ENCODE peak calls at places on chromosomes 7 and 10, in four cellular contexts. Q is dorsolateral prefrontal cortex, O is OCI-LY7, C is brain microvascular endothelial cell. B is an unnamed sample.
A peak's percentile ranks its signal among the peaks of the same experiment; 100 is the strongest.

GRCh38 chr10:75959209-75959608 is 527.8 kb downstream of the LRMDA start:
- DNase-seq in Q (no peak), O (no peak), C (peak; percentile 84), B (no peak)

GRCh38 chr10:30364391-30365268 is 15.6 kb upstream of the MTPAP start:
- DNase-seq in Q (no peak), O (no peak), C (no peak), B (no peak)

GRCh38 chr10:23096814-23097549 is 1.6 kb downstream of the MSRB2 start:
- DNase-seq in Q (no peak), O (no peak), C (no peak), B (no peak)

GRCh38 chr7:16914771-16915170 is 33.0 kb upstream of the AGR3 start:
- DNase-seq in Q (no peak), O (no peak), C (peak; percentile 20), B (no peak)

GRCh38 chr10:101295266-101295665 is 58.7 kb upstream of the BTRC start:
- DNase-seq in Q (no peak), O (no peak), C (no peak), B (no peak)

GRCh38 chr10:119103687-119104652 is at the start of gene DENND10:
- DNase-seq in Q (peak; percentile 77), O (peak; percentile 83), C (peak; percentile 64), B (peak; percentile 67)

GRCh38 chr10:5076615-5077014 is 17.6 kb upstream of the AKR1C3 start:
- DNase-seq in Q (no peak), O (no peak), C (no peak), B (no peak)

GRCh38 chr7:140196361-140197217 is 19.8 kb upstream of the KDM7A start:
- DNase-seq in Q (no peak), O (no peak), C (peak; percentile 53), B (no peak)

GRCh38 chr7:140734729-140735128 is 38.2 kb downstream of the NDUFB2 start:
- DNase-seq in Q (no peak), O (no peak), C (no peak), B (no peak)

GRCh38 chr10:44245601-44245938 is 139.3 kb downstream of the CXCL12 start:
- DNase-seq in Q (no peak), O (no peak), C (peak; percentile 23), B (no peak)

GRCh38 chr7:24755541-24756416 is 1.5 kb downstream of the GSDME start:
- DNase-seq in Q (no peak), O (no peak), C (peak; percentile 26), B (no peak)

GRCh38 chr10:81450651-81451050 is 424.3 kb upstream of the NRG3 start:
- DNase-seq in Q (no peak), O (no peak), C (no peak), B (no peak)

GRCh38 chr10:62451606-62451965 is 77.4 kb downstream of the ZNF365 start:
- DNase-seq in Q (no peak), O (no peak), C (no peak), B (no peak)

GRCh38 chr10:110919971-110920881 is 822 bp downstream of the SHOC2 start:
- DNase-seq in Q (no peak), O (peak; percentile 97), C (peak; percentile 22), B (no peak)
- TF ChIP-seq CTCF in Q (no peak), O (no peak), C (no peak), B (no peak)

GRCh38 chr10:132396495-132397035 is 435 bp upstream of the PWWP2B start:
- DNase-seq in Q (no peak), O (peak; percentile 57), C (no peak), B (no peak)
- TF ChIP-seq CTCF in Q (no peak), O (no peak), C (peak; percentile 24), B (no peak)

GRCh38 chr7:91420606-91421390 is 156.6 kb downstream of the FZD1 start:
- DNase-seq in Q (no peak), O (no peak), C (no peak), B (no peak)

GRCh38 chr7:91425149-91425548 is 160.9 kb downstream of the FZD1 start:
- DNase-seq in Q (no peak), O (no peak), C (no peak), B (no peak)

GRCh38 chr7:91424372-91424771 is 160.1 kb downstream of the FZD1 start:
- DNase-seq in Q (no peak), O (no peak), C (no peak), B (no peak)
- TF ChIP-seq CTCF in Q (no peak), O (peak; percentile 25), C (peak; percentile 30), B (no peak)

DNA sequence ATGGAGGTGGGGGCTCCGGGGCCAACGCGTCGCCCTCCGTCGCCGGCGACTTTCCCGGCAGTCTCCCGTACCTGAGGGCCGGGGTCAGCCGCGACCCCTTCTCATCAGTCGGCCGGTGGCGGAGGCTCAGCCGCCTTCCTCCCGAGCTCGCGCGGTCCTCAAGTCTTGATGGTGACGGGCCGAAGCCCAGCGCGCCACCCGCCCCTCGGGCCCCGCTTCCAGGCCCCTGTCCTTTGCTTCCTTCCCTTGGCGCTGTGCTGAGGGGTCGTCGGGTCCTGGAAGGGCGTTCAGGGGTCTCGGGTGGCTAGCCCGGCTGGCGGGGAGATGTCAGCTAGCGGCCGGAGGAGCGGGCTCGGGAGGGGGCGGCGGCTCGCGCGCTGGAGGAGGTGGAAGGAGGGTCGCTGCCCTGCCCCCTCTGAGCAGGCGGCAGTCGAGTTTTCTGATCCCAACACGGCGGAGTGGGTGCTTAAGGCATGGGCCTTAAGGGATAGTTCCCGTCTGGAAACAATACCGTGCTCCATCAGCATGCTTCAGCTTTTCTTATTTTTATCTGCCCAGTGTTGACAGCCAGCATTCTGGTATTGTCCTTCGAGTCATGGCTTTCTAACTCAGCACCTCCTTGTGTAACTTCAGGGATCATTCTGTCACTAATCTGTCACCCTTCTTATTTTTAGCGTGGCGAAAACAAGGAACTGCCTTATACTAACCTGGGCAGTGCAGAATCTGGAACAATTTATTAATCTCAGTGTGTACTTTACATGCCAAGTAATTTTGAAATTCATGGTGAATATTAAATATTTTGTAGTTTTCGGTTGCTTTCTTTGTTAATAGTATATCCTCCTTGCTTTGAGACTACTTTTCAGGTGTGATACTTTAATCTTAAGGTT is 748 bp downstream of the PHTF2 start:
- DNase-seq in Q (no peak), O (peak; percentile 51), C (peak; percentile 4), B (no peak)
- TF ChIP-seq CTCF in Q (no peak), O (no peak), C (no peak), B (no peak)

B was measured in omental fat pad.